ENCODE peak calls at places on chromosomes 4 and X, in nine cellular contexts. One of them, this sample, is unnamed.

GRCh38 chrX:133980406-133980805 is 5.0 kb downstream of the GPC3 start:
- DNase-seq in heart left ventricle: no peak
- DNase-seq in testis: no peak
- DNase-seq in stomach: no peak
- DNase-seq in fibroblast of mammary gland: peak; percentile 56
- DNase-seq in lower leg skin: no peak
- DNase-seq in neural progenitor cell: no peak
- DNase-seq in GM06990: no peak
- DNase-seq in tibial nerve: no peak
- DNase-seq in this sample: no peak

GRCh38 chr4:159823743-159824142 is 720.9 kb downstream of the RAPGEF2 start:
- DNase-seq in GM06990: no peak
- DNase-seq in heart left ventricle: no peak
- DNase-seq in testis: no peak
- DNase-seq in stomach: no peak
- DNase-seq in lower leg skin: no peak
- DNase-seq in tibial nerve: no peak
- DNase-seq in neural progenitor cell: no peak
- DNase-seq in fibroblast of mammary gland: no peak
- DNase-seq in this sample: no peak

GRCh38 chr4:10421344-10422055 is 35.7 kb downstream of the ZNF518B start:
- DNase-seq in heart left ventricle: no peak
- DNase-seq in stomach: no peak
- DNase-seq in neural progenitor cell: no peak
- DNase-seq in testis: no peak
- DNase-seq in fibroblast of mammary gland: no peak
- DNase-seq in GM06990: no peak
- DNase-seq in lower leg skin: no peak
- DNase-seq in tibial nerve: no peak
- DNase-seq in this sample: no peak

GRCh38 chr4:87224036-87224923 is 3.9 kb upstream of the KLHL8 start:
- DNase-seq in fibroblast of mammary gland: no peak
- DNase-seq in GM06990: no peak
- DNase-seq in testis: no peak
- DNase-seq in neural progenitor cell: peak; percentile 35
- DNase-seq in stomach: no peak
- DNase-seq in tibial nerve: no peak
- DNase-seq in lower leg skin: no peak
- DNase-seq in heart left ventricle: no peak
- DNase-seq in this sample: no peak

GRCh38 chrX:1109580-1110119 is 102.8 kb downstream of the CRLF2 start:
- DNase-seq in lower leg skin: no peak
- DNase-seq in neural progenitor cell: no peak
- DNase-seq in fibroblast of mammary gland: no peak
- DNase-seq in heart left ventricle: no peak
- DNase-seq in stomach: no peak
- DNase-seq in GM06990: no peak
- DNase-seq in testis: no peak
- DNase-seq in tibial nerve: no peak
- DNase-seq in this sample: no peak

GRCh38 chr4:6425336-6425735 is 47.1 kb downstream of the PPP2R2C start:
- DNase-seq in heart left ventricle: no peak
- DNase-seq in testis: no peak
- DNase-seq in neural progenitor cell: no peak
- DNase-seq in lower leg skin: no peak
- DNase-seq in stomach: no peak
- DNase-seq in GM06990: no peak
- DNase-seq in tibial nerve: no peak
- DNase-seq in fibroblast of mammary gland: no peak
- DNase-seq in this sample: no peak

GRCh38 chr4:102008711-102009110 is 218.2 kb downstream of the BANK1 start:
- DNase-seq in GM06990: no peak
- DNase-seq in fibroblast of mammary gland: no peak
- DNase-seq in neural progenitor cell: no peak
- DNase-seq in tibial nerve: no peak
- DNase-seq in testis: no peak
- DNase-seq in heart left ventricle: no peak
- DNase-seq in stomach: no peak
- DNase-seq in lower leg skin: no peak
- DNase-seq in this sample: no peak

GRCh38 chr4:185011408-185011807 is 6.9 kb upstream of the HELT start:
- DNase-seq in lower leg skin: no peak
- DNase-seq in neural progenitor cell: peak; percentile 75
- DNase-seq in GM06990: no peak
- DNase-seq in heart left ventricle: no peak
- DNase-seq in tibial nerve: no peak
- DNase-seq in testis: no peak
- DNase-seq in fibroblast of mammary gland: no peak
- DNase-seq in stomach: no peak
- DNase-seq in this sample: no peak

GRCh38 chr4:163395758-163396157 is 52.1 kb downstream of the NPY5R start:
- DNase-seq in stomach: no peak
- DNase-seq in tibial nerve: no peak
- DNase-seq in fibroblast of mammary gland: no peak
- DNase-seq in testis: no peak
- DNase-seq in lower leg skin: no peak
- DNase-seq in heart left ventricle: no peak
- DNase-seq in neural progenitor cell: no peak
- DNase-seq in GM06990: no peak
- DNase-seq in this sample: no peak

GRCh38 chr4:71198958-71199357 is 139.9 kb upstream of the SLC4A4 start:
- DNase-seq in heart left ventricle: no peak
- DNase-seq in tibial nerve: no peak
- DNase-seq in testis: no peak
- DNase-seq in stomach: no peak
- DNase-seq in neural progenitor cell: no peak
- DNase-seq in GM06990: no peak
- DNase-seq in fibroblast of mammary gland: no peak
- DNase-seq in lower leg skin: no peak
- DNase-seq in this sample: no peak

GRCh38 chrX:132957211-132958085 is 981 bp downstream of the HS6ST2 start:
- DNase-seq in tibial nerve: no peak
- DNase-seq in neural progenitor cell: peak; percentile 80
- DNase-seq in GM06990: no peak
- DNase-seq in lower leg skin: no peak
- DNase-seq in testis: no peak
- DNase-seq in stomach: no peak
- DNase-seq in fibroblast of mammary gland: peak; percentile 9
- DNase-seq in heart left ventricle: no peak
- DNase-seq in this sample: no peak

GRCh38 chrX:110210417-110211139 is 107.3 kb downstream of the AMMECR1 start:
- DNase-seq in tibial nerve: no peak
- DNase-seq in fibroblast of mammary gland: peak; percentile 90
- DNase-seq in GM06990: no peak
- DNase-seq in stomach: no peak
- DNase-seq in heart left ventricle: no peak
- DNase-seq in lower leg skin: no peak
- DNase-seq in testis: no peak
- DNase-seq in neural progenitor cell: no peak
- DNase-seq in this sample: no peak

GRCh38 chr4:72295966-72296557 is 264.3 kb downstream of the NPFFR2 start:
- DNase-seq in neural progenitor cell: peak; percentile 75
- DNase-seq in tibial nerve: no peak
- DNase-seq in stomach: no peak
- DNase-seq in fibroblast of mammary gland: peak; percentile 65
- DNase-seq in lower leg skin: no peak
- DNase-seq in heart left ventricle: no peak
- DNase-seq in GM06990: no peak
- DNase-seq in testis: no peak
- DNase-seq in this sample: no peak

GRCh38 chrX:627510-627964 is 3.1 kb upstream of the SHOX start:
- DNase-seq in heart left ventricle: no peak
- DNase-seq in GM06990: no peak
- DNase-seq in tibial nerve: no peak
- DNase-seq in neural progenitor cell: peak; percentile 56
- DNase-seq in stomach: no peak
- DNase-seq in lower leg skin: peak; percentile 6
- DNase-seq in fibroblast of mammary gland: no peak
- DNase-seq in testis: no peak
- DNase-seq in this sample: no peak

GRCh38 chr4:3471886-3472285 is 8.8 kb downstream of the DOK7 start:
- DNase-seq in neural progenitor cell: peak; percentile 7
- DNase-seq in heart left ventricle: no peak
- DNase-seq in GM06990: no peak
- DNase-seq in testis: no peak
- DNase-seq in lower leg skin: no peak
- DNase-seq in stomach: no peak
- DNase-seq in fibroblast of mammary gland: no peak
- DNase-seq in tibial nerve: no peak
- DNase-seq in this sample: no peak

GRCh38 chr4:181293541-181293940 is 949.7 kb upstream of the TENM3 start:
- DNase-seq in heart left ventricle: no peak
- DNase-seq in testis: no peak
- DNase-seq in lower leg skin: no peak
- DNase-seq in fibroblast of mammary gland: no peak
- DNase-seq in GM06990: no peak
- DNase-seq in tibial nerve: no peak
- DNase-seq in stomach: no peak
- DNase-seq in neural progenitor cell: peak; percentile 54
- DNase-seq in this sample: no peak

GRCh38 chr4:42280327-42281095 is 116.8 kb upstream of the SHISA3 start:
- DNase-seq in fibroblast of mammary gland: peak; percentile 48
- DNase-seq in testis: no peak
- DNase-seq in lower leg skin: no peak
- DNase-seq in stomach: no peak
- DNase-seq in neural progenitor cell: peak; percentile 39
- DNase-seq in GM06990: no peak
- DNase-seq in tibial nerve: no peak
- DNase-seq in heart left ventricle: no peak
- DNase-seq in this sample: no peak

GRCh38 chrX:6363193-6363592 is 134.5 kb upstream of the NLGN4X start:
- DNase-seq in fibroblast of mammary gland: no peak
- DNase-seq in tibial nerve: no peak
- DNase-seq in heart left ventricle: no peak
- DNase-seq in neural progenitor cell: no peak
- DNase-seq in GM06990: no peak
- DNase-seq in stomach: no peak
- DNase-seq in lower leg skin: no peak
- DNase-seq in testis: no peak
- DNase-seq in this sample: no peak
- TF ChIP-seq CTCF in fibroblast of mammary gland: no peak
- TF ChIP-seq CTCF in tibial nerve: no peak
- TF ChIP-seq CTCF in heart left ventricle: no peak
- TF ChIP-seq CTCF in neural progenitor cell: peak; percentile 41
- TF ChIP-seq CTCF in GM06990: no peak
- TF ChIP-seq CTCF in stomach: no peak
- TF ChIP-seq CTCF in lower leg skin: no peak
- TF ChIP-seq CTCF in testis: no peak
- TF ChIP-seq CTCF in this sample: no peak

DNA sequence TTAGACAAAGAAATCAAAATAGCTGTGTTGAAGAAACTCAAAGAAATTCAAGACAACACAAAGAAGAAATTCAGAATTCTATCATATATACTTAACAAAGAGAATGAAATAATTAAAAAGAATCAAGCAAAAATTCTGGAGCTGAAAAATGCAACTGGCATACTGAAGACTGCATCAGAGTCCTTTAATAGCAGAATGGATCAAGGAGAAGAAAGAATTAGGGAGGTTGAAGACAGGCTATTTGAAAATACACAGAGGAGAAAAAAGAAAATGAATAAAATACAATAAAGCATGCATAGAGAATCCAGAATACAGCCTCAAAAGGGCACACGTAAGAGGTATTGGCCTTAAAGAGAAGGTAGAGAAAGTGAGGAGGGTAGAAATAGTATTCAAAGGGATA is 179.5 kb upstream of the SPIN4 start:
- DNase-seq in stomach: no peak
- DNase-seq in tibial nerve: no peak
- DNase-seq in lower leg skin: no peak
- DNase-seq in fibroblast of mammary gland: no peak
- DNase-seq in GM06990: no peak
- DNase-seq in testis: no peak
- DNase-seq in heart left ventricle: no peak
- DNase-seq in neural progenitor cell: no peak
- DNase-seq in this sample: no peak
- H3K4me3 ChIP-seq in stomach: no peak overlapping the region
- H3K4me3 ChIP-seq in tibial nerve: no peak overlapping the region
- H3K4me3 ChIP-seq in lower leg skin: no peak overlapping the region
- H3K4me3 ChIP-seq in fibroblast of mammary gland: no peak overlapping the region
- H3K4me3 ChIP-seq in GM06990: no peak overlapping the region
- H3K4me3 ChIP-seq in testis: no peak overlapping the region
- H3K4me3 ChIP-seq in heart left ventricle: no peak overlapping the region
- H3K4me3 ChIP-seq in neural progenitor cell: no peak overlapping the region
- H3K4me3 ChIP-seq in this sample: no peak overlapping the region

GRCh38 chr4:90292438-90292837 is 165.2 kb downstream of the CCSER1 start:
- DNase-seq in neural progenitor cell: no peak
- DNase-seq in heart left ventricle: no peak
- DNase-seq in tibial nerve: no peak
- DNase-seq in fibroblast of mammary gland: no peak
- DNase-seq in GM06990: no peak
- DNase-seq in lower leg skin: no peak
- DNase-seq in stomach: no peak
- DNase-seq in testis: no peak
- DNase-seq in this sample: no peak

DNA sequence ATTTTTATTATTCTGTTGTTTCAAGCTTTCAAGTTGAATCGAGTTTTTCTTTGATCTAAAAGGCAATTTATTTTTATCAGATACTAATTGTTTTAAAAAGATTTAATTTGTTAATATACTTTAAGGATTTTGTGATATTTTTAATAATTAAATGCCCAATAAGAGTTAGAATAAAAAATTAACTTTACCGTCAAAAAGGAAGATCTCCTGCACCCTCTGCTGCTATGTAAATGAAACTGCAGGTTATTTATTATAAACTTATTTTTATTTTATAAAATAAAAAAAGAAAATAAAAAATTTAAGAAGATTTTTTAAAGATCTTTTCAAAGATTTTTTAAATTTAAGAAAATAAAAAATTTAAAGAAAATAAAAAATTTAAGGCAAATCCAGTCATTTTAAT is 166.1 kb downstream of the CCSER1 start:
- DNase-seq in heart left ventricle: no peak
- DNase-seq in neural progenitor cell: no peak
- DNase-seq in tibial nerve: no peak
- DNase-seq in fibroblast of mammary gland: peak; percentile 32
- DNase-seq in stomach: no peak
- DNase-seq in GM06990: no peak
- DNase-seq in lower leg skin: no peak
- DNase-seq in testis: no peak
- DNase-seq in this sample: no peak
- TF ChIP-seq CTCF in heart left ventricle: peak; percentile 46
- TF ChIP-seq CTCF in neural progenitor cell: peak; percentile 70
- TF ChIP-seq CTCF in tibial nerve: peak; percentile 33
- TF ChIP-seq CTCF in fibroblast of mammary gland: peak; percentile 47
- TF ChIP-seq CTCF in stomach: no peak
- TF ChIP-seq CTCF in GM06990: no peak
- TF ChIP-seq CTCF in lower leg skin: no peak
- TF ChIP-seq CTCF in testis: no peak
- TF ChIP-seq CTCF in this sample: peak; percentile 16

DNA sequence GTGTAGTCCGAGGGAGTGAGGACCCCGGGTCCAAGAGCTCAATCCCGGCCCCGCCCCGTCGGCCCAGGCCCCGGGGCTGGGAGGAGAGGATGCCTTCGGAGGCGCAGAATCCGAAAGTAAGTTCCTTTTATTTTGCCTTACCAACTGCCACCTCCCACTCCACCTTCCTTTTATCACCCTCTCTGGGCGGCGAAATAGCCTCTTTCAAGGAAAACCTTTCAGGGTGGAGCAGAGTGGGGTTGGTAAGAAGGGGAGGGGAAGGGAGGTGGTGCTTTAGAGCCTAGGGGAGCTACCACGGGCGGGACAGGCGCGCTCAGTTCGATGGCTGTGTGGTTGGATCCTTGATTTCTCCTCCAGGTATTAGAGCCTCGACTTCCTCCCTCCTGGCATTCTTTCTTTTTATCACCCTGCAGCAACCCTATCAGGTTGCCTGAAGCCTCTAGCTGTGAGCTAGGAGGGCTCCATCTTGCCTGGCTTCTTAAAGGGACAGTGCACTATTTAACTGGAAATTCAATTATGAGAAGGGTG is 191.2 kb downstream of the RRAGB start:
- DNase-seq in testis: peak; percentile 44
- DNase-seq in heart left ventricle: no peak
- DNase-seq in GM06990: peak; percentile 39
- DNase-seq in neural progenitor cell: peak; percentile 43
- DNase-seq in fibroblast of mammary gland: peak; percentile 2
- DNase-seq in lower leg skin: no peak
- DNase-seq in tibial nerve: no peak
- DNase-seq in stomach: no peak
- DNase-seq in this sample: no peak
- H3K4me3 ChIP-seq in testis: peak overlapping the region; percentile 59
- H3K4me3 ChIP-seq in heart left ventricle: peak overlapping the region; percentile 49
- H3K4me3 ChIP-seq in GM06990: peak overlapping the region; percentile 68
- H3K4me3 ChIP-seq in neural progenitor cell: peak overlapping the region; percentile 57
- H3K4me3 ChIP-seq in fibroblast of mammary gland: peak overlapping the region; percentile 53
- H3K4me3 ChIP-seq in lower leg skin: peak overlapping the region; percentile 48
- H3K4me3 ChIP-seq in tibial nerve: peak overlapping the region; percentile 69
- H3K4me3 ChIP-seq in stomach: peak overlapping the region; percentile 74
- H3K4me3 ChIP-seq in this sample: peak overlapping the region; percentile 85